ENCODE peak calls at places on chromosome 22, in four cellular contexts. One of them, this sample, is unnamed.

GRCh38 chr22:43996981-43997265 is 27.2 kb upstream of the PARVB start:
- DNase-seq in suprapubic skin: no peak
- DNase-seq in glutamatergic neuron: no peak
- DNase-seq in breast epithelium: no peak
- DNase-seq in this sample: no peak

GRCh38 chr22:19959043-19959586 is 17.5 kb upstream of the TXNRD2 start:
- DNase-seq in suprapubic skin: peak; percentile 90
- DNase-seq in glutamatergic neuron: peak; percentile 93
- DNase-seq in breast epithelium: peak; percentile 70
- DNase-seq in this sample: no peak

GRCh38 chr22:35064664-35065063 is 1.3 kb upstream of the ISX start:
- DNase-seq in suprapubic skin: no peak
- DNase-seq in glutamatergic neuron: no peak
- DNase-seq in breast epithelium: no peak
- DNase-seq in this sample: no peak

GRCh38 chr22:42937164-42937854 is 77.6 kb downstream of the PACSIN2 start:
- DNase-seq in suprapubic skin: no peak
- DNase-seq in glutamatergic neuron: no peak
- DNase-seq in breast epithelium: peak; percentile 69
- DNase-seq in this sample: peak; percentile 56

GRCh38 chr22:40498454-40499186 is 128.2 kb downstream of the SGSM3 start:
- DNase-seq in suprapubic skin: no peak
- DNase-seq in glutamatergic neuron: no peak
- DNase-seq in breast epithelium: no peak
- DNase-seq in this sample: peak; percentile 80

GRCh38 chr22:41524809-41525449 is 19.3 kb downstream of the POLR3H start:
- DNase-seq in suprapubic skin: peak; percentile 77
- DNase-seq in glutamatergic neuron: no peak
- DNase-seq in breast epithelium: no peak
- DNase-seq in this sample: no peak

GRCh38 chr22:23156286-23156685 is 11.0 kb downstream of the RAB36 start:
- DNase-seq in suprapubic skin: no peak
- DNase-seq in glutamatergic neuron: no peak
- DNase-seq in breast epithelium: no peak
- DNase-seq in this sample: no peak

GRCh38 chr22:49380095-49380827 is 447.4 kb downstream of the BRD1 start:
- DNase-seq in suprapubic skin: peak; percentile 50
- DNase-seq in glutamatergic neuron: no peak
- DNase-seq in breast epithelium: no peak
- DNase-seq in this sample: no peak

GRCh38 chr22:44684506-44685383 is 17.3 kb upstream of the PRR5 start:
- DNase-seq in suprapubic skin: peak; percentile 94
- DNase-seq in glutamatergic neuron: peak; percentile 85
- DNase-seq in breast epithelium: peak; percentile 70
- DNase-seq in this sample: peak; percentile 95

GRCh38 chr22:19103881-19104821 is 18.1 kb downstream of the DGCR2 start:
- DNase-seq in suprapubic skin: peak; percentile 43
- DNase-seq in glutamatergic neuron: peak; percentile 44
- DNase-seq in breast epithelium: no peak
- DNase-seq in this sample: no peak

GRCh38 chr22:46982635-46983034 is 220.2 kb downstream of the TBC1D22A start:
- DNase-seq in suprapubic skin: no peak
- DNase-seq in glutamatergic neuron: no peak
- DNase-seq in breast epithelium: no peak
- DNase-seq in this sample: no peak

GRCh38 chr22:46983046-46983445 is 220.6 kb downstream of the TBC1D22A start:
- DNase-seq in suprapubic skin: no peak
- DNase-seq in glutamatergic neuron: no peak
- DNase-seq in breast epithelium: no peak
- DNase-seq in this sample: no peak

GRCh38 chr22:46984751-46985506 is 222.5 kb downstream of the TBC1D22A start:
- DNase-seq in suprapubic skin: no peak
- DNase-seq in glutamatergic neuron: no peak
- DNase-seq in breast epithelium: peak; percentile 55
- DNase-seq in this sample: no peak

GRCh38 chr22:46986788-46987187 is 224.3 kb downstream of the TBC1D22A start:
- DNase-seq in suprapubic skin: no peak
- DNase-seq in glutamatergic neuron: no peak
- DNase-seq in breast epithelium: no peak
- DNase-seq in this sample: no peak

DNA sequence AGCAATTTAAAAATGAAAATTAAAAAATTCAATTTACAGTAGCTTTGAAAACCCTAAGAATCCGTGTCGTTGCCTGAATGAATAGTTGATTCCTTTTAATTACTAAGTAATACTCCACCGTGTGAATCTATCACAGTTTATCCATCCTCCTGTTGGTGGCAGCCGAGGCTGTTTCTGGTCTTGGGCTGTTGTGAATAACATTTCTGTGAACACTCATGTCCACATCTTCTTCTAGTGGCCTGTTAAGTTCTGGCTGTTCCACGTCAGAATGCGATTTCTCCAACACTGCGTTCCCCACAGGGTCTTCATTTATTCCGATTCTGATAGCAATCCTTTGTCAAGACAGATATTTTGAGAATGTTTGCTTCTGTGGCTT is 223.0 kb downstream of the TBC1D22A start:
- DNase-seq in suprapubic skin: no peak
- DNase-seq in glutamatergic neuron: no peak
- DNase-seq in breast epithelium: no peak
- DNase-seq in this sample: no peak
- TF ChIP-seq CTCF in suprapubic skin: no peak
- TF ChIP-seq CTCF in glutamatergic neuron: no peak
- TF ChIP-seq CTCF in breast epithelium: no peak
- TF ChIP-seq CTCF in this sample: no peak

DNA sequence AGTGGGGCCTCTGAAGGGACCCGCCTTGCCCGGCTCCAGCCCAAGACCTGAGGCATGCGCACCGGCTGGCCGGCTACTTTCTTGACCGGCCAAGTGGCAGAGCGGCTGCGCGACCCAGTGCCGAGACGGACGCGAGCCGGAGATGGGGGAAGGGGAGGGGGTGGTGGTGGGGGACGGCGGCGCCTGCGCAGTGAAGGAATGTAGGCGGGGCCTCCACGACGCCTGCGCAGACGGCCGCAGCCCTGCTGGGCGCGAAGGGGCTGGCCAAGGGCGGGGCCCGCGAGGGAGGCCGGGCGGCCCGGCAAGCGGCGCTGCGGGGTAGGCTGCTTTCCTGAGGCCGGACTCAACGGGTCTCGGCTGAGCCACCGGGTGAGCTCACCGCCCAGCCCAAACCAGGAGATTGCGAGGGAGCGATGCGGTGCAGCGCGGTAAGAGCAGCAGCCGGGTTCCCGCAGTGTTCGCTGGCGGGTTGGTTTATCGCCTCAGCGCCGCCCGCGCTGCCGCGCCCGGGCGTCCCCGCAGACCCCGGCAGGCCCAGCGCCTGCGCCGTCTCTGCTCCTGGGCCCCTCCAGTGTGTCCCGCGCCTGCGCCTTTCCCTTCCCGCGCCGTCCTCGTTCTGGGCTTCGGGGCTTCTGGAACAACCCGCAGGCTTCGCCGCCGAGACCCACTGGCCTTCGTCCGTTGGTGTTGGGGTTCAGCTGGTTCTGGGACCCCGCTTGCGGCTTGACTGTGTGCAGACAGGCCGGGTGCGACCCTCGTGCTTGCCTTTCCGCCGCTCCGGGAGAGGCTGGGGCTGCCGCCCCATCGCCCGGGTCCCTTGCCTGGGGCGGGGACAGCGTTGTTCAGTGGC is at the start of gene SPECC1L:
- DNase-seq in suprapubic skin: peak; percentile 97
- DNase-seq in glutamatergic neuron: peak; percentile 95
- DNase-seq in breast epithelium: peak; percentile 90
- DNase-seq in this sample: no peak
- TF ChIP-seq CTCF in suprapubic skin: no peak
- TF ChIP-seq CTCF in glutamatergic neuron: no peak
- TF ChIP-seq CTCF in breast epithelium: no peak
- TF ChIP-seq CTCF in this sample: no peak

GRCh38 chr22:30217698-30218565 is 28.6 kb downstream of the LIF start:
- DNase-seq in suprapubic skin: no peak
- DNase-seq in glutamatergic neuron: no peak
- DNase-seq in breast epithelium: no peak
- DNase-seq in this sample: no peak

GRCh38 chr22:30221121-30221992 is 25.2 kb downstream of the LIF start:
- DNase-seq in suprapubic skin: no peak
- DNase-seq in glutamatergic neuron: no peak
- DNase-seq in breast epithelium: no peak
- DNase-seq in this sample: no peak

GRCh38 chr22:30219668-30220278 is 26.8 kb downstream of the LIF start:
- DNase-seq in suprapubic skin: no peak
- DNase-seq in glutamatergic neuron: no peak
- DNase-seq in breast epithelium: no peak
- DNase-seq in this sample: no peak

GRCh38 chr22:30220338-30221009 is 26.1 kb downstream of the LIF start:
- DNase-seq in suprapubic skin: no peak
- DNase-seq in glutamatergic neuron: no peak
- DNase-seq in breast epithelium: no peak
- DNase-seq in this sample: no peak

GRCh38 chr22:30219049-30219448 is 27.5 kb downstream of the LIF start:
- DNase-seq in suprapubic skin: no peak
- DNase-seq in glutamatergic neuron: no peak
- DNase-seq in breast epithelium: no peak
- DNase-seq in this sample: no peak
- TF ChIP-seq CTCF in suprapubic skin: no peak
- TF ChIP-seq CTCF in glutamatergic neuron: no peak
- TF ChIP-seq CTCF in breast epithelium: no peak
- TF ChIP-seq CTCF in this sample: no peak

GRCh38 chr22:21022955-21023614 is 8.1 kb downstream of the P2RX6 start:
- DNase-seq in suprapubic skin: no peak
- DNase-seq in glutamatergic neuron: no peak
- DNase-seq in breast epithelium: no peak
- DNase-seq in this sample: no peak
- TF ChIP-seq CTCF in suprapubic skin: no peak
- TF ChIP-seq CTCF in glutamatergic neuron: no peak
- TF ChIP-seq CTCF in breast epithelium: no peak
- TF ChIP-seq CTCF in this sample: no peak

GRCh38 chr22:25903294-25903693 is 161.3 kb downstream of the MYO18B start:
- DNase-seq in suprapubic skin: no peak
- DNase-seq in glutamatergic neuron: peak; percentile 54
- DNase-seq in breast epithelium: no peak
- DNase-seq in this sample: no peak
- TF ChIP-seq CTCF in suprapubic skin: no peak
- TF ChIP-seq CTCF in glutamatergic neuron: peak; percentile 58
- TF ChIP-seq CTCF in breast epithelium: no peak
- TF ChIP-seq CTCF in this sample: peak; percentile 21

DNA sequence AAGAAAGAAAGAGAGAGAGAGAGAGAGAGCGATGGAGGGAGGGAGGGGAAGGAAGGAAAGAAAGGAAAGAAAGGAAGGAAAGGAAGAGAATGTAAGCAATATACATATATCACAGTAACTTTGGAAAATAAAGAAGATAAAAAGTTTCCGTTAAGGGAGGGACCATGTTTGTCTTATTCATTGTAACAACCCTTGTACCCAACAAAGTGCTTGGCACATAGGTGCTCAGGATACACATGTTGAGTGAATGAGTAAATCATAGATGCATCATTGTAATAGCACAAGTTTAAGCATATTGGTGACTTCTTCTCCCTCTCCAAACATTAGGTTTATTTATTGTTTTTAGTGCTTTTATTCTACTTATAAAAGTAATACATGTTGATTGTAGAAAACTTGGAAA is 39.7 kb upstream of the ZNRF3 start:
- DNase-seq in suprapubic skin: no peak
- DNase-seq in glutamatergic neuron: no peak
- DNase-seq in breast epithelium: no peak
- DNase-seq in this sample: no peak
- TF ChIP-seq CTCF in suprapubic skin: no peak
- TF ChIP-seq CTCF in glutamatergic neuron: no peak
- TF ChIP-seq CTCF in breast epithelium: no peak
- TF ChIP-seq CTCF in this sample: no peak